ENCODE peak calls at places on chromosomes 4 and X, in eight cellular contexts. V is psoas muscle, R is tibial nerve, T is cardiac muscle cell, H is lung, Z is left ventricle myocardium inferior, Y is bronchial epithelial cell, X is MG63. L is an unnamed sample.
A peak's percentile ranks its signal among the peaks of the same experiment; 100 is the strongest.

GRCh38 chr4:99341426-99341825 is 11.1 kb downstream of the ADH1C start:
- DNase-seq in Z (no peak), R (no peak), Y (no peak), V (no peak), H (no peak), T (no peak), X (no peak), L (no peak)

GRCh38 chr4:26131053-26131452 is 189.8 kb upstream of the RBPJ start:
- DNase-seq in T (no peak), Z (no peak), V (no peak), H (no peak), X (no peak), Y (no peak), R (no peak), L (no peak)

GRCh38 chr4:148030486-148030885 is 298.6 kb downstream of the ARHGAP10 start:
- DNase-seq in H (no peak), R (no peak), Z (no peak), V (no peak), Y (peak; percentile 19), T (no peak), X (no peak), L (no peak)

GRCh38 chrX:46447384-46447783 is 97.8 kb downstream of the ZNF674 start:
- DNase-seq in X (no peak), V (no peak), T (no peak), Z (no peak), H (no peak), R (peak; percentile 5), Y (peak; percentile 9), L (no peak)

GRCh38 chrX:153924149-153924861 is 1.8 kb downstream of the ARHGAP4 start:
- DNase-seq in Z (no peak), X (no peak), T (peak; percentile 64), V (no peak), H (no peak), Y (no peak), R (no peak), L (peak; percentile 48)

GRCh38 chr4:95355021-95355420 is 193.8 kb downstream of the UNC5C start:
- DNase-seq in Z (no peak), V (no peak), R (no peak), T (no peak), H (no peak), Y (no peak), X (no peak), L (no peak)

GRCh38 chr4:145278341-145279121 is 98.1 kb upstream of the OTUD4 start:
- DNase-seq in Y (peak; percentile 70), H (no peak), X (no peak), V (no peak), T (no peak), R (no peak), Z (no peak), L (no peak)

GRCh38 chr4:157045507-157046127 is 30.3 kb upstream of the GLRB start:
- DNase-seq in Y (peak; percentile 69), Z (no peak), X (peak; percentile 61), H (no peak), T (peak; percentile 63), V (no peak), R (peak; percentile 16), L (no peak)

GRCh38 chr4:7703669-7704068 is 236.0 kb downstream of the AFAP1 start:
- DNase-seq in Z (no peak), X (no peak), Y (no peak), T (no peak), R (no peak), V (no peak), H (no peak), L (no peak)

GRCh38 chrX:111095974-111096870 is at the start of gene PAK3:
- DNase-seq in H (no peak), Y (peak; percentile 44), X (peak; percentile 25), T (peak; percentile 88), R (peak; percentile 25), V (peak; percentile 25), Z (no peak), L (peak; percentile 28)

GRCh38 chrX:109886122-109886761 is 116.7 kb upstream of the TMEM164 start:
- DNase-seq in T (peak; percentile 67), H (no peak), Y (peak; percentile 45), V (no peak), X (peak; percentile 8), R (peak; percentile 16), Z (peak; percentile 15), L (no peak)

GRCh38 chr4:83961575-83961974 is 425.7 kb downstream of the GPAT3 start:
- DNase-seq in H (no peak), R (no peak), V (no peak), Z (no peak), Y (peak; percentile 39), T (no peak), X (no peak), L (no peak)

GRCh38 chrX:119482497-119483480 is 14.5 kb downstream of the SLC25A5 start:
- DNase-seq in Y (peak; percentile 41), H (peak; percentile 64), Z (peak; percentile 61), R (peak; percentile 29), V (peak; percentile 69), X (peak; percentile 57), T (peak; percentile 53), L (peak; percentile 47)

GRCh38 chrX:136580316-136580715 is 48.3 kb downstream of the VGLL1 start:
- DNase-seq in H (no peak), X (no peak), V (no peak), Y (no peak), R (no peak), T (no peak), Z (no peak), L (no peak)
- H3K27me3 ChIP-seq in H (no peaks in the 10 kb centered on the region), X (no peaks in the 10 kb centered on the region), V (no peaks in the 10 kb centered on the region), Y (no peaks in the 10 kb centered on the region), R (no peaks in the 10 kb centered on the region), T (no peaks in the 10 kb centered on the region), Z (no peaks in the 10 kb centered on the region), L (no peaks in the 10 kb centered on the region)

DNA sequence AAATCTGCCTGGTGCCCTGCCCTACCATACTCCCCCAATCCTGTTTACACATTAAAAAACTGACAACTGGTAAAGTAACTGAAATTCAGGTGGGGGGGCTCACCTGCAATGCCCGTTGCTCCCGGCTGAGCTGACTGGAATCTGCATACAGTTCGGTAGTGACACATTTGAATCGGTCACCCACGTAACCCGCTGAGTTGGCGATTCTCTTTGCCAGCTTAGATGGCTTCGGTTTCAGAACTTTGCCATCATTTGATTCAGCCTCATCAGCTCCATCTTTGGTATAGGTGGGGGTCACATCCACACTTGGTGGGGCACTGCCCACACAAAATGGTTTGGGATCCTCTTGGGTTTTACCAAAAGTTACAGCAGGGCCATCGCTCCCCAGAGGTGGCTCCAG is 25.5 kb downstream of the BCOR start:
- DNase-seq in Y (no peak), T (no peak), H (no peak), Z (no peak), R (no peak), V (no peak), X (no peak), L (no peak)
- H3K36me3 ChIP-seq in Y (peaks cover 12% of the 10 kb centered on the region), T (peaks cover 62% of the 10 kb centered on the region), H (peaks cover 11% of the 10 kb centered on the region), Z (peaks cover 47% of the 10 kb centered on the region), R (no peaks in the 10 kb centered on the region), V (peaks cover 3% of the 10 kb centered on the region), X (peaks cover 5% of the 10 kb centered on the region), L (peaks cover 8% of the 10 kb centered on the region)

GRCh38 chr4:126592088-126592487 is 1040.7 kb upstream of the INTU start:
- DNase-seq in V (no peak), H (no peak), T (peak; percentile 2), X (no peak), R (no peak), Z (no peak), Y (peak; percentile 27), L (no peak)

GRCh38 chr4:126595643-126596042 is 1037.1 kb upstream of the INTU start:
- DNase-seq in X (no peak), H (no peak), R (no peak), V (no peak), Z (no peak), T (no peak), Y (no peak), L (no peak)

GRCh38 chr4:126591583-126591982 is 1041.2 kb upstream of the INTU start:
- DNase-seq in V (no peak), X (no peak), T (no peak), R (no peak), Y (no peak), Z (no peak), H (no peak), L (no peak)

DNA sequence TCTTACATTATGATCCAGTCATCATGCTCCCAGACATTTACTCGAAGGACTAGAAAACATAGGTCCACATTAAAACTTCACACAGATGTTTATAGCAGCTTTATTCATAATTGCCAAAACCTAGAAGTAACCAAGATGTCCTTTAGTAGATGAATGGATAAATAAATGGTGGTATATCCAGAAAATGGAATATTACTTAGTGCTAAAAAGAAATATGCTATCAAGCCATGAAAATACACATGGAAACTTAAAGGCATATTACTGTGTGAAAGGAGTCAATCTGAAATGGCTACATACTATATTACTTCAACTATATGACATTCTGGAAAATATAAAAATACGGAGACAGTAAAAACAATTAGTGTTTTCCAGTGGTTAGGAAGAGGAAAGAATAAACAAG is 1039.1 kb upstream of the INTU start:
- DNase-seq in Y (no peak), H (no peak), R (no peak), V (no peak), Z (no peak), T (no peak), X (no peak), L (no peak)
- H3K4me3 ChIP-seq in Y (no peak overlapping the region), H (no peak overlapping the region), R (no peak overlapping the region), V (no peak overlapping the region), Z (no peak overlapping the region), T (no peak overlapping the region), X (no peak overlapping the region), L (no peak overlapping the region)

GRCh38 chrX:72110051-72110926 is 21.4 kb downstream of the RTL5 start:
- DNase-seq in T (no peak), V (no peak), H (no peak), X (no peak), Y (no peak), Z (no peak), R (no peak), L (no peak)

GRCh38 chrX:72107841-72108590 is 23.7 kb downstream of the RTL5 start:
- DNase-seq in T (no peak), R (no peak), Y (no peak), H (no peak), V (no peak), X (no peak), Z (no peak), L (no peak)

GRCh38 chrX:72114306-72114705 is 17.4 kb downstream of the RTL5 start:
- DNase-seq in V (no peak), Y (no peak), T (no peak), Z (no peak), X (no peak), R (no peak), H (no peak), L (no peak)

GRCh38 chrX:72108666-72109065 is 23.0 kb downstream of the RTL5 start:
- DNase-seq in T (no peak), R (no peak), H (no peak), V (no peak), X (no peak), Y (no peak), Z (no peak), L (no peak)

DNA sequence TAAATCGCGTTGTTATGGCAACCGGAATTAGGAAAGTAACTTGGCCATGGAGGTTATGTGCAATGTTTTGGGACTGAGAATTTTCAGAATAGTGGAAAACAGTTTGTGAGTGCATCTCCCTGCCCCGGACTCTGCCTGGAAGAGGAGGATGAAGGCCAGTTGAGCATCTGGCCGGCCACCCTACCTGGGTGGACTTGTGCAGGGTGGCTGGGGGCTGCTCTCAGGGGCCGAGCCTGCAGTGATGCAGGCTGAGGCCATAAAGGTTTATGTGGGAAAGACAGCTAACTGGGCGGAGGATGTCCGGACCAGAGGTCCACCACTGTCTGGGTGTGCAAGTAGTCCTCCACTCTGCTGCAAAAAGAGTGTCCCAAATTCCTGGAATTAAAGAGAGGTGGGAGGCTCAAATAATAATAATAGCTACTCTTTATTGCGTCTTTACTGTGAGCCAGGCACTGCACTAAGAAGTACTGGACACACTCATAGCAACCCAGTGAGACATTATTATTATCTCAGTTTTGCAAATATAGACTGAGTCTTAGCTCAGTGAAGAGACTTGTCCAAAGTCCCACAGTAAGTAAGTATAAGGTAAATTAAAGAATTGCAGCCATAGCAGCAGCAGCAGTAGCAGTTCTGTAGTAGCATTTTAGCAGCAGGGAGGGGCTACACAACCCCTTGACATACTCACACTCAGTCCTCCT is 20.6 kb downstream of the RTL5 start:
- DNase-seq in X (no peak), V (no peak), T (no peak), R (no peak), Z (no peak), H (no peak), Y (no peak), L (no peak)
- H3K27me3 ChIP-seq in X (no peaks in the 10 kb centered on the region), V (no peaks in the 10 kb centered on the region), T (no peaks in the 10 kb centered on the region), R (no peaks in the 10 kb centered on the region), Z (no peaks in the 10 kb centered on the region), H (no peaks in the 10 kb centered on the region), Y (no peaks in the 10 kb centered on the region), L (no peaks in the 10 kb centered on the region)

L was measured in CD8-positive, alpha-beta T cell.